ENCODE peak calls at places on chromosomes 1 and 21, in six cellular contexts. O is hepatocyte; U is cardiac muscle cell; J is small intestine; P is CD8-positive, alpha-beta T cell; G is A549. N is an unnamed sample. For H3K4me1, the result is how much of the 10 kb centered on the place peaks cover.

GRCh38 chr1:47216278-47217059 is 15.6 kb downstream of the TAL1 start:
- DNase-seq in O (no peak), U (no peak), J (no peak), P (no peak), G (no peak), N (no peak)

GRCh38 chr1:154391086-154391770 is 13.9 kb upstream of the IL6R start:
- DNase-seq in O (no peak), U (no peak), J (no peak), P (no peak), G (no peak), N (no peak)

GRCh38 chr1:184889902-184890301 is 84.4 kb downstream of the NIBAN1 start:
- DNase-seq in O (no peak), U (peak), J (no peak), P (no peak), G (no peak), N (no peak)

GRCh38 chr1:47569681-47570470 is 132.0 kb downstream of the FOXD2 start:
- DNase-seq in O (peak), U (peak), J (peak), P (no peak), G (peak), N (no peak)

GRCh38 chr1:17274186-17275170 is 25.6 kb downstream of the PADI3 start:
- DNase-seq in O (peak), U (peak), J (peak), P (no peak), G (peak), N (peak)

GRCh38 chr1:245997471-245998258 is 509.4 kb downstream of the SMYD3 start:
- DNase-seq in O (no peak), U (peak), J (no peak), P (no peak), G (no peak), N (no peak)

GRCh38 chr1:27527857-27528700 is 38.1 kb upstream of the WASF2 start:
- DNase-seq in O (peak), U (peak), J (peak), P (peak), G (no peak), N (no peak)

GRCh38 chr1:119160851-119161250 is 20.4 kb upstream of the WARS2 start:
- DNase-seq in O (no peak), U (peak), J (no peak), P (no peak), G (no peak), N (no peak)

GRCh38 chr1:105793541-105794146 is 1262.8 kb upstream of the PRMT6 start:
- DNase-seq in O (peak), U (peak), J (peak), P (no peak), G (no peak), N (no peak)

GRCh38 chr21:42799948-42800347 is 79.4 kb downstream of the WDR4 start:
- DNase-seq in O (no peak), U (no peak), J (no peak), P (no peak), G (no peak), N (no peak)

GRCh38 chr1:3697810-3698209 is 45.5 kb downstream of the TP73 start:
- DNase-seq in O (no peak), U (no peak), J (peak), P (no peak), G (no peak), N (no peak)

GRCh38 chr1:28171246-28171645 is 5.2 kb downstream of the PTAFR start:
- DNase-seq in O (no peak), U (no peak), J (no peak), P (no peak), G (no peak), N (no peak)

GRCh38 chr1:246784621-246785535 is 60.7 kb downstream of the SCCPDH start:
- DNase-seq in O (no peak), U (peak), J (no peak), P (peak), G (no peak), N (no peak)

GRCh38 chr1:21701401-21701800 is 32.2 kb upstream of the RAP1GAP start:
- DNase-seq in O (no peak), U (no peak), J (no peak), P (no peak), G (no peak), N (no peak)

GRCh38 chr1:207309775-207310273 is 11.7 kb upstream of the CD55 start:
- DNase-seq in O (peak), U (peak), J (peak), P (no peak), G (peak), N (no peak)

GRCh38 chr1:186829679-186830587 is 1.2 kb downstream of the PLA2G4A start:
- DNase-seq in O (no peak), U (no peak), J (no peak), P (no peak), G (peak), N (no peak)

GRCh38 chr1:6180215-6180577 is at the start of gene CHD5:
- DNase-seq in O (peak), U (no peak), J (no peak), P (no peak), G (no peak), N (no peak)

GRCh38 chr1:201072149-201072548 is 40.1 kb downstream of the CACNA1S start:
- DNase-seq in O (no peak), U (no peak), J (peak), P (no peak), G (no peak), N (no peak)

GRCh38 chr1:203996126-203996525 is 76.8 kb upstream of the SOX13 start:
- DNase-seq in O (no peak), U (peak), J (no peak), P (no peak), G (no peak), N (no peak)

GRCh38 chr1:111507411-111508201 is 4.2 kb upstream of the ADORA3 start:
- DNase-seq in O (peak), U (peak), J (peak), P (peak), G (peak), N (peak)

GRCh38 chr1:54464477-54465146 is 58.4 kb upstream of the SSBP3 start:
- DNase-seq in O (no peak), U (no peak), J (peak), P (no peak), G (no peak), N (no peak)

GRCh38 chr1:116842654-116843053 is 67.1 kb upstream of the PTGFRN start:
- DNase-seq in O (no peak), U (peak), J (no peak), P (no peak), G (no peak), N (no peak)

GRCh38 chr1:89978763-89979162 is 16.1 kb upstream of the ZNF326 start:
- DNase-seq in O (no peak), U (no peak), J (no peak), P (no peak), G (no peak), N (no peak)

GRCh38 chr1:198970919-198971318 is 332.1 kb downstream of the PTPRC start:
- DNase-seq in O (peak), U (peak), J (no peak), P (no peak), G (no peak), N (no peak)

GRCh38 chr1:9494936-9495758 is 44.1 kb upstream of the SLC25A33 start:
- DNase-seq in O (peak), U (peak), J (peak), P (peak), G (peak), N (no peak)

GRCh38 chr1:214219916-214220315 is 61.0 kb upstream of the SMYD2 start:
- DNase-seq in O (no peak), U (no peak), J (no peak), P (no peak), G (peak), N (no peak)

GRCh38 chr1:241521718-241522117 is 2.2 kb upstream of the FH start:
- DNase-seq in O (no peak), U (no peak), J (no peak), P (no peak), G (no peak), N (no peak)

GRCh38 chr1:1890506-1891348 is at the start of gene GNB1:
- DNase-seq in O (peak), U (peak), J (peak), P (peak), G (peak), N (peak)
- H3K4me1 ChIP-seq in O (under half), U (under half), J (under half), P (half or more), G (under half), N (under half)

DNA sequence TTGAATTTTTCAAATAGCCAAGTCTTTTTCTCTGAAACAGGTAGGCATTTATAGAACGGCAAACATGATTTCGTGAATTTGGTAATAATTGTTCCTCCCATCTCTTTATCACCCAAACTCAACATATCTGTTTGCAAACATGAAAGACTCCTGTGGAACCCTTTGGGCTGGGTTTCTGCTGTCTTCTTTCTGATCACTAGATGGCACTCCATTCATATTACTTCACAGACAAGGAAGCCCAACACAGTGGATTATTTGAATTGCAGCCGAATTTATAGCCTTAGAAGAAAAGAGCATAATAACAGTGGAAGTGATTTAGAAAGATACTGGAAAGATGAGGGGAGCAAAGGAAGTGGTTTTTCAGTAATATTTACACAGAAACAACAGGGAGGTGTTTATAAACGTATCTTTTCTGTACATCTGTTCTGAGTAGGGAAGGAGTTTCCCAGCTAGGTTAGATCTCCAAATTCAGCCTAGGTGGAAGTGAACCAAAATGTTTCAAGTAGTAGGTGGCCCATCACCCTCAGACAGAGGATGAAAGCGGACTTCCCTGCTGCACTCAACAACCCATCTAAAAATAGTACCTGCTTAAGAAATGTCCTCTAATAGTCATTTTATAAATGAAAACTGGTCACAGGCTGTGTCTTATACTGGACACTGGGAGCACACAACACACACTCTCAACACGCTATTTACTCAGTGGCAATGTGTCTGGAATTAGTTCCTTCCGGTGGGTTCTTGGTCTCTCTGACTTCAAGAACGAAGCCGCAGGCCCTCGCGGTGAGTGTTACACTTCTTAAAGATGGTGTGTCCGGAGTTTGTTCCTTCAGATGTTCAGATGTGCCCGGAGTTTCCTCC is 67.6 kb downstream of the MAP3K21 start:
- DNase-seq in O (peak), U (peak), J (peak), P (no peak), G (peak), N (no peak)
- H3K4me1 ChIP-seq in O (under half), U (under half), J (under half), P (under half), G (under half), N (under half)

GRCh38 chr1:91549041-91549735 is 48.5 kb downstream of the CDC7 start:
- DNase-seq in O (no peak), U (no peak), J (peak), P (peak), G (no peak), N (no peak)

GRCh38 chr1:91548382-91549040 is 47.9 kb downstream of the CDC7 start:
- DNase-seq in O (no peak), U (peak), J (no peak), P (no peak), G (no peak), N (no peak)

GRCh38 chr1:91546876-91547275 is 46.2 kb downstream of the CDC7 start:
- DNase-seq in O (no peak), U (peak), J (no peak), P (no peak), G (no peak), N (no peak)

GRCh38 chr1:91546301-91546581 is 45.6 kb downstream of the CDC7 start:
- DNase-seq in O (no peak), U (no peak), J (peak), P (no peak), G (no peak), N (no peak)

DNA sequence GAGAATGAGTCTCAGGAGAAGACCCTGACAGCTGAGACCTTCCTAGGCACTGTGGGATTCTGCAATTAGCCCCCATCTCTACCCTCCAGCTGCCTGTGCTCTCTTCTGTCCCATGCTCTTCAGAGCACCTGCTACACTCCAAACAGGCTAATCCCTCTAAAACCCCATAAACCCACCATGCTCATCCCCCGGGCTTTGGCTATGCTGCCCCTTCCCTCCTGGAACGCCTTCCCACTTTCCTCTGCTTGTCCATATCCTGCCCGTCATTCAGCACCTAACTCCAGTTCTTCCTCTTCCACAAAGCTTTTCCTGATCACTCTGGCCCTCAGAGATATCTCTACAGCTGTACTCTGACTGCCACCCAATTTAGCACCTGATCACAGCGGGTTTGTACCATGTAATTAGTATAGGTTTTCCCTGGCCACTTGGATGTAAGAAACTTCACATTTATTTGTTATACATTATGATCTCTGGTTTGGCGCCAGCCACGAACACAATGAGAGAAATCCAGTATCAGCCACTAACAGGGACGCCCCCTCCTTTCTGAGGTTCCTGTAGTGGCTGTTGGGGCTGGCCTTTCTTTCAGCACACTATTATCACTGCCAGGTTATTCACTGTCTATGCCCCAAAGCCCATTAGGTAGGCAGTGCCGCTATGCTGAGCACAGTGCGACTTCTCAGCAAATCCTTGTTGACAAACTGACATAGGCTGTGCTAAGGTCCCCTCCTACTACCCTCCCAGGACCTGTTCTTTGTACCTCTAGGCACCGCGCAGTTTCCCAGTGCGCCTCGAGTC is 45.1 kb downstream of the CDC7 start:
- DNase-seq in O (no peak), U (no peak), J (no peak), P (no peak), G (no peak), N (no peak)
- H3K4me1 ChIP-seq in O (under half), U (under half), J (under half), P (under half), G (under half), N (under half)

GRCh38 chr1:183096889-183097288 is 73.7 kb downstream of the LAMC1 start:
- DNase-seq in O (no peak), U (peak), J (no peak), P (no peak), G (no peak), N (no peak)

GRCh38 chr1:183094376-183094775 is 71.2 kb downstream of the LAMC1 start:
- DNase-seq in O (no peak), U (no peak), J (no peak), P (no peak), G (no peak), N (no peak)

GRCh38 chr1:183097438-183098051 is 74.3 kb downstream of the LAMC1 start:
- DNase-seq in O (peak), U (peak), J (no peak), P (no peak), G (no peak), N (no peak)

GRCh38 chr1:183098349-183098748 is 75.1 kb downstream of the LAMC1 start:
- DNase-seq in O (peak), U (no peak), J (no peak), P (no peak), G (no peak), N (no peak)

DNA sequence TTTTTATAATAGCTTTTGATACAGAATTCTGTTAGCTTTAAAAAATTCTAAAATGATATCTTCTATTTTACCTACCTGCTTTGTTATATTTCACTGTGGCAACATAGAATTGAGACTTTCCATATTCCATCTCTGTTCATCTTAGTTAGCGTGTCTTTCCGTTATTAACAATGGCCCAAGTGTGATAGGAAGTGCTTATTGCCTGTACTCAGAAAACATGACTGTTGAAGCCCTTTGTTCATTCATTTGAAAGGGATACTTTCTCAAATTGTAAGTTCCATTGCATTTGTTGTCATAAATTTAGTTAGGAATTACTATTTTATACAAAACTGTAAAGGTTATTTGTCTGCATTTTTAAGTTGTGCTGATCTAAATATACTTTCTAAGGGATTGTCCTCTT is 73.1 kb downstream of the LAMC1 start:
- DNase-seq in O (no peak), U (no peak), J (no peak), P (no peak), G (no peak), N (no peak)
- H3K4me1 ChIP-seq in O (half or more), U (under half), J (under half), P (under half), G (half or more), N (under half)

GRCh38 chr21:44988607-44989537 is 49.0 kb downstream of the SLX9 start:
- DNase-seq in O (no peak), U (no peak), J (no peak), P (no peak), G (no peak), N (no peak)
- H3K4me1 ChIP-seq in O (under half), U (under half), J (under half), P (under half), G (under half), N (under half)

GRCh38 chr1:165235777-165236285 is 120.7 kb downstream of the LMX1A start:
- DNase-seq in O (peak), U (peak), J (no peak), P (no peak), G (no peak), N (no peak)
- H3K4me1 ChIP-seq in O (under half), U (under half), J (under half), P (under half), G (under half), N (under half)

GRCh38 chr1:25568834-25569598 is 25.6 kb downstream of the LDLRAP1 start:
- DNase-seq in O (peak), U (peak), J (no peak), P (peak), G (peak), N (no peak)
- H3K4me1 ChIP-seq in O (under half), U (under half), J (under half), P (half or more), G (under half), N (under half)

GRCh38 chr1:209657918-209658317 is 5.7 kb upstream of the LAMB3 start:
- DNase-seq in O (no peak), U (no peak), J (no peak), P (no peak), G (no peak), N (no peak)
- H3K4me1 ChIP-seq in O (under half), U (under half), J (under half), P (under half), G (under half), N (under half)

GRCh38 chr1:109878531-109878930 is 32.1 kb upstream of the CSF1 start:
- DNase-seq in O (no peak), U (no peak), J (no peak), P (no peak), G (no peak), N (no peak)

GRCh38 chr1:109880961-109881894 is 29.4 kb upstream of the CSF1 start:
- DNase-seq in O (no peak), U (no peak), J (no peak), P (no peak), G (no peak), N (no peak)

GRCh38 chr1:109881906-109882287 is 28.8 kb upstream of the CSF1 start:
- DNase-seq in O (no peak), U (no peak), J (no peak), P (no peak), G (no peak), N (no peak)

GRCh38 chr1:109877776-109878175 is 32.9 kb upstream of the CSF1 start:
- DNase-seq in O (no peak), U (no peak), J (no peak), P (no peak), G (no peak), N (no peak)

DNA sequence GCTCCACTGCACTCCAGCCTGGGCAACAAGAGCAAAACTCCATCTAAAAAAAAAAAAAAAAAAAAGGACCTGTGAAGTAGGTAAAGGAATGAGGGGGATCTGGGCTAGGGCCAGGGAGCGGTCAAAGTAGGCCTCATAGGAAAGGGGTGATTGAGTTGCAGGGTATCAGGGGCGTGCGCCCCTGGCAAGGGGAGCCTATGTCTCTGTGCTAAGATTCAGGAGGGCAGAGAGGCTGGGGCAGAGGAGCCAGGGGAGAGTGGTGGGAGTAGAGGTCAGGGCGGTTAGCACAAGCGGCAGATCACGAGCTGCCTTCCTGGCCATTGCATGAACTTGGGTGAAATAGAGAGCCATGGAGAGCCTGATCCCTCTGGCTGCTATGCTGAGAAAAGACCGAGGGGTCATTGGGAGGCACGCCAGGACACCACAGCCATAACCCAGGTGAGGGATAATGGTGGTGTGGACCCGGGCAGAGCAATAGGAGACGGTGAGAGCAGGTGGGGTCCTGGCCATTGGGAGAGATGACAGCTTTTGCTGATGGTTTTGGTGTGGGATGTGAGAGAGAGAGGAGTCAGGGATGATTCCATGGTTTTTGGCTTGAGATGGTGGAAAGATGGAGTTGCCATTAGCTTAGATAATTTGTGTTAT is 30.6 kb upstream of the CSF1 start:
- DNase-seq in O (no peak), U (no peak), J (no peak), P (no peak), G (no peak), N (no peak)
- H3K4me1 ChIP-seq in O (under half), U (under half), J (under half), P (under half), G (half or more), N (under half)

GRCh38 chr1:226688056-226688748 is 50.9 kb downstream of the ITPKB start:
- DNase-seq in O (no peak), U (no peak), J (no peak), P (no peak), G (no peak), N (no peak)
- H3K4me1 ChIP-seq in O (under half), U (under half), J (under half), P (half or more), G (under half), N (under half)

N was measured in GM12878.